ENCODE peak calls at places on chromosomes 16 and 17, in six cellular contexts. O, P, Z, W, K and I are unnamed samples.

GRCh38 chr17:8190506-8190905 is 526 bp upstream of the BORCS6 start:
- DNase-seq in W (no peak), O (no peak), P (no peak), K (no peak), Z (no peak), I (no peak)

GRCh38 chr16:4410335-4411075 is 5.9 kb downstream of the CORO7 start:
- DNase-seq in P (peak), W (no peak), K (no peak), Z (peak), O (no peak), I (peak)

GRCh38 chr16:88891083-88891482 is 24.6 kb upstream of the PABPN1L start:
- DNase-seq in W (no peak), P (no peak), K (no peak), O (no peak), Z (no peak), I (no peak)

GRCh38 chr16:53207810-53208752 is 153.3 kb downstream of the CHD9 start:
- DNase-seq in W (peak), Z (peak), O (no peak), K (peak), P (peak), I (peak)

GRCh38 chr17:56125830-56126819 is 27.1 kb upstream of the ANKFN1 start:
- DNase-seq in O (no peak), K (peak), P (no peak), W (peak), Z (peak), I (no peak)

GRCh38 chr17:17732892-17733670 is 51.8 kb downstream of the RAI1 start:
- DNase-seq in Z (no peak), W (no peak), O (no peak), K (no peak), P (no peak), I (no peak)

GRCh38 chr17:78252111-78252634 is 20.7 kb downstream of the TMEM235 start:
- DNase-seq in P (no peak), O (no peak), W (no peak), Z (no peak), K (no peak), I (no peak)

GRCh38 chr17:81412490-81413093 is 17.3 kb downstream of the BAHCC1 start:
- DNase-seq in Z (no peak), K (no peak), W (no peak), P (no peak), O (peak), I (no peak)

GRCh38 chr17:31061678-31062077 is 33.1 kb upstream of the NF1 start:
- DNase-seq in O (no peak), Z (no peak), P (no peak), W (no peak), K (no peak), I (no peak)